ENCODE peak calls at places on chromosomes 4 and X, in seven cellular contexts. L is body of pancreas, O is NCI-H345, G is dorsolateral prefrontal cortex, R is cardiac fibroblast, Z is DMS79 treated with DMSO at 0.1 percent for 48 hours, U is HFF-Myc. W is an unnamed sample.

GRCh38 chr4:99710681-99711345 is 53.2 kb upstream of the C4orf54 start:
- DNase-seq in L (peak), O (no peak), G (no peak), R (no peak), Z (no peak), U (no peak), W (peak)

GRCh38 chr4:102783006-102783405 is 22.2 kb upstream of the MANBA start:
- DNase-seq in L (no peak), O (no peak), G (no peak), R (no peak), Z (no peak), U (no peak), W (peak)

GRCh38 chrX:17046478-17047097 is 100.1 kb downstream of the REPS2 start:
- DNase-seq in L (peak), O (peak), G (peak), R (peak), Z (peak), U (no peak), W (peak)

GRCh38 chrX:123648028-123648810 is 84.6 kb downstream of the THOC2 start:
- DNase-seq in L (no peak), O (peak), G (no peak), R (peak), Z (peak), U (peak), W (peak)

GRCh38 chr4:67522851-67523671 is 22.2 kb downstream of the CENPC start:
- DNase-seq in L (no peak), O (no peak), G (no peak), R (peak), Z (no peak), U (no peak), W (peak)

GRCh38 chrX:132520213-132520612 is 31.4 kb upstream of the MBNL3 start:
- DNase-seq in L (no peak), O (no peak), G (no peak), R (no peak), Z (no peak), U (no peak), W (no peak)

GRCh38 chrX:130139474-130140201 is 26.0 kb downstream of the AIFM1 start:
- DNase-seq in L (no peak), O (peak), G (no peak), R (no peak), Z (peak), U (no peak), W (no peak)

GRCh38 chr4:137644201-137644600 is 111.9 kb upstream of the PCDH18 start:
- DNase-seq in L (no peak), O (no peak), G (no peak), R (peak), Z (no peak), U (no peak), W (no peak)

GRCh38 chr4:68432320-68432719 is 14.9 kb upstream of the TMPRSS11E start:
- DNase-seq in L (no peak), O (no peak), G (no peak), R (no peak), Z (no peak), U (no peak), W (no peak)

GRCh38 chr4:56692576-56692975 is 11.5 kb upstream of the HOPX start:
- DNase-seq in L (no peak), O (no peak), G (no peak), R (no peak), Z (peak), U (no peak), W (no peak)

GRCh38 chr4:95267081-95267480 is 281.7 kb downstream of the UNC5C start:
- DNase-seq in L (no peak), O (no peak), G (no peak), R (peak), Z (no peak), U (no peak), W (peak)

GRCh38 chrX:3066555-3066954 is 25.3 kb downstream of the ARSF start:
- DNase-seq in L (peak), O (peak), G (no peak), R (peak), Z (no peak), U (no peak), W (no peak)

GRCh38 chr4:37737456-37737855 is 51.3 kb upstream of the RELL1 start:
- DNase-seq in L (no peak), O (no peak), G (no peak), R (peak), Z (no peak), U (no peak), W (peak)

GRCh38 chrX:68659385-68659784 is 11.9 kb downstream of the STARD8 start:
- DNase-seq in L (no peak), O (no peak), G (no peak), R (peak), Z (no peak), U (no peak), W (peak)

GRCh38 chr4:139630991-139631390 is 34.6 kb upstream of the MGST2 start:
- DNase-seq in L (no peak), O (no peak), G (no peak), R (no peak), Z (no peak), U (no peak), W (no peak)

GRCh38 chrX:150157291-150157690 is 205.8 kb upstream of the MAMLD1 start:
- DNase-seq in L (no peak), O (no peak), G (no peak), R (no peak), Z (no peak), U (no peak), W (no peak)

GRCh38 chr4:174061026-174061425 is 222.4 kb downstream of the FBXO8 start:
- DNase-seq in L (no peak), O (no peak), G (no peak), R (peak), Z (no peak), U (no peak), W (no peak)

GRCh38 chr4:96063639-96064038 is 223.7 kb downstream of the PDHA2 start:
- DNase-seq in L (no peak), O (no peak), G (no peak), R (no peak), Z (no peak), U (no peak), W (no peak)

GRCh38 chrX:14660970-14661369 is 131.6 kb downstream of the GLRA2 start:
- DNase-seq in L (no peak), O (no peak), G (no peak), R (no peak), Z (no peak), U (no peak), W (no peak)

W was measured in ELR.